ENCODE peak calls at places on chromosome 9, in six cellular contexts. One of them, this sample, is unnamed.

GRCh38 chr9:9924369-9924768 is 688.4 kb downstream of the PTPRD start:
- DNase-seq in fibroblast of lung: peak; percentile 36
- DNase-seq in PC-3: no peak
- DNase-seq in pancreas: no peak
- DNase-seq in left lung: no peak
- DNase-seq in CD8-positive, alpha-beta T cell: no peak
- DNase-seq in this sample: no peak

GRCh38 chr9:76927540-76928240 is 21.8 kb upstream of the PRUNE2 start:
- DNase-seq in pancreas: no peak
- DNase-seq in PC-3: peak; percentile 17
- DNase-seq in left lung: no peak
- DNase-seq in CD8-positive, alpha-beta T cell: no peak
- DNase-seq in fibroblast of lung: no peak
- DNase-seq in this sample: no peak

GRCh38 chr9:125409637-125410521 is 148.3 kb downstream of the GAPVD1 start:
- DNase-seq in fibroblast of lung: no peak
- DNase-seq in PC-3: peak; percentile 36
- DNase-seq in left lung: no peak
- DNase-seq in CD8-positive, alpha-beta T cell: no peak
- DNase-seq in pancreas: no peak
- DNase-seq in this sample: no peak

GRCh38 chr9:80435591-80435990 is 863.8 kb downstream of the TLE4 start:
- DNase-seq in fibroblast of lung: no peak
- DNase-seq in PC-3: no peak
- DNase-seq in left lung: no peak
- DNase-seq in pancreas: no peak
- DNase-seq in CD8-positive, alpha-beta T cell: no peak
- DNase-seq in this sample: no peak

GRCh38 chr9:136368190-136368589 is 4.6 kb upstream of the DNLZ start:
- DNase-seq in pancreas: no peak
- DNase-seq in fibroblast of lung: no peak
- DNase-seq in left lung: no peak
- DNase-seq in PC-3: no peak
- DNase-seq in CD8-positive, alpha-beta T cell: no peak
- DNase-seq in this sample: no peak

GRCh38 chr9:90142580-90142979 is 500.0 kb downstream of the DIRAS2 start:
- DNase-seq in left lung: no peak
- DNase-seq in fibroblast of lung: peak; percentile 53
- DNase-seq in pancreas: no peak
- DNase-seq in PC-3: peak; percentile 52
- DNase-seq in CD8-positive, alpha-beta T cell: peak; percentile 42
- DNase-seq in this sample: no peak

GRCh38 chr9:136352682-136353081 is 10.9 kb downstream of the DNLZ start:
- DNase-seq in PC-3: no peak
- DNase-seq in left lung: no peak
- DNase-seq in CD8-positive, alpha-beta T cell: no peak
- DNase-seq in pancreas: no peak
- DNase-seq in fibroblast of lung: no peak
- DNase-seq in this sample: no peak

GRCh38 chr9:17735859-17736258 is 157.0 kb downstream of the SH3GL2 start:
- DNase-seq in pancreas: no peak
- DNase-seq in left lung: no peak
- DNase-seq in PC-3: no peak
- DNase-seq in CD8-positive, alpha-beta T cell: no peak
- DNase-seq in fibroblast of lung: no peak
- DNase-seq in this sample: no peak

GRCh38 chr9:8627944-8628679 is 828.5 kb upstream of the DMAC1 start:
- DNase-seq in CD8-positive, alpha-beta T cell: no peak
- DNase-seq in PC-3: no peak
- DNase-seq in pancreas: no peak
- DNase-seq in fibroblast of lung: no peak
- DNase-seq in left lung: no peak
- DNase-seq in this sample: no peak

DNA sequence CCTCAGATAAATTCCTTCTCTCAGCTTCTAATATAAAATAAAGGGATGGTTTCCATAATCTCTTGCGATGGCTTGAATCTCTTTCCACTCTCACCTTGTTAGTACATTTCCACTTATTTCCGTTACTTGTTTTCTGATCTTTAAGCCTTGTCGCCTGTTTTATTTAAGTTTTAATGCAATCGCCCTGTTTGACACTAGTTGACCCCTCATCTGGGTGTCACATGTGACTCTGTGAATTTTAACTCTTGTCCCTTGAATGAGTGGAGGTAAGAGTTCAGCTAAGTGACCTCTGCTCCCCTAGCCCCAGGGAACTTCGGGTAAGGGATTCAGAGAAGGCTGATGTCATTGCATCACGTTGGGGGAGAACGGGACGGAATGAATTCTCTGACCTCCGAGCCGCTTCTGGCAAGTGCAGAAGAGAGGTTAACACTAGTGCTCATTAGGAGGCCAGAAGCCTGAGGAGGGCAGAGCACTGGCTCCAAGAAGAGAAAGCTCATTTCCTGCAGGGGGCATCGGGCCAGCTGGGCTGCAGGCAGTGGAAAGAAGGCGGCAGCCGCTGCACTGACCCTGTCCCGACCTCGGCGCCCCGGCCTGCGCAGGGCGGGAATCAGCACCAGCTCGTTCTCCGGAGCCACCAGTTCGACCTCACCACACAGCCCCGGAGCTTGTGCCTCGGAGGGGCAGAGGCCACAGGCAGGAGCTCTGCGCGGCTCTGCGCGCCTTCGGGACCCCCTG is 569 bp downstream of the HINT2 start:
- DNase-seq in PC-3: peak; percentile 30
- DNase-seq in pancreas: peak; percentile 85
- DNase-seq in CD8-positive, alpha-beta T cell: peak; percentile 14
- DNase-seq in left lung: peak; percentile 67
- DNase-seq in fibroblast of lung: peak; percentile 64
- DNase-seq in this sample: peak; percentile 84
- TF ChIP-seq CTCF in PC-3: peak; percentile 33
- TF ChIP-seq CTCF in pancreas: no peak
- TF ChIP-seq CTCF in CD8-positive, alpha-beta T cell: no peak
- TF ChIP-seq CTCF in left lung: no peak
- TF ChIP-seq CTCF in fibroblast of lung: peak; percentile 40
- TF ChIP-seq CTCF in this sample: peak; percentile 7

GRCh38 chr9:137464291-137464999 is 5.3 kb upstream of the NSMF start:
- DNase-seq in left lung: peak; percentile 29
- DNase-seq in fibroblast of lung: no peak
- DNase-seq in PC-3: no peak
- DNase-seq in pancreas: peak; percentile 77
- DNase-seq in CD8-positive, alpha-beta T cell: no peak
- DNase-seq in this sample: peak; percentile 61

GRCh38 chr9:137462396-137463193 is 3.5 kb upstream of the NSMF start:
- DNase-seq in fibroblast of lung: no peak
- DNase-seq in CD8-positive, alpha-beta T cell: no peak
- DNase-seq in pancreas: peak; percentile 77
- DNase-seq in PC-3: no peak
- DNase-seq in left lung: peak; percentile 22
- DNase-seq in this sample: peak; percentile 61

GRCh38 chr9:137461663-137462395 is 2.7 kb upstream of the NSMF start:
- DNase-seq in pancreas: peak; percentile 81
- DNase-seq in left lung: peak; percentile 56
- DNase-seq in CD8-positive, alpha-beta T cell: peak; percentile 82
- DNase-seq in PC-3: no peak
- DNase-seq in fibroblast of lung: peak; percentile 37
- DNase-seq in this sample: no peak

GRCh38 chr9:137463931-137464290 is 4.8 kb upstream of the NSMF start:
- DNase-seq in CD8-positive, alpha-beta T cell: no peak
- DNase-seq in pancreas: peak; percentile 72
- DNase-seq in left lung: peak; percentile 28
- DNase-seq in PC-3: no peak
- DNase-seq in fibroblast of lung: no peak
- DNase-seq in this sample: no peak

DNA sequence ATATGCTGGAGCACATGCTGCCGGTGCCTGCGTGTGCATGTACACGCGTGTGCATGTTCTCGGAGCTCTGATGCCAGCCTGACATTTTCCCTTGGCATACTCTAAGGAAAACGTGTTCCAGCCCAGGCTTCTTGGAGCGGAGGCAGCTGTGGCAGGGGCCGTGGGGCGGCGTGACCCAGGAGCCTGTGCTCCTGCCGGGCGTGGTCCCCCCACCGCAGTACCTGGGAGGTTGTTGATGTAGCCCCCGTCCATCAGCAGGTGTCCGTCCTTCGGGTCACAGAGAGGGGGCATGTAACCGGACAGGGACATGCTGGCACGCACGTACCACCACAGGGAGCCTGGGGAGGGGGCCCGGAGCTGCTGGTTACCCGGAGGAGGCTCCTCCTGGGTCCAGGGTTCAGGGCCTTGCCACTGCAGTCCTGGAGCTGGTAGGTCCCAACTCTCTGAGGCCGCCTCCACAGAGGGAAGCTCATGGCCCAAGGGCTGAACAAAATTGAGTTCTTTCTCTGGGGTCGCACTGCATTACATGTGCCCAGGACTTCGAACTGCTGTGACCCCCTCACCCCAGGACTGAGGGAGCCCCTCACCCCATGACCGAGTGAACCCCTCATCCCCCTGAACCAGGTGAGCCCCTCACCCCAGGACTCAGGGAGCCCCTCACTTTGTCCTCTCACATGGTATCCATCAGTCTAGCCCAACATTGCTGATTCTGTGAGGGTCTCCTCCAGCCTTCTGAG is 4.2 kb upstream of the NSMF start:
- DNase-seq in pancreas: peak; percentile 73
- DNase-seq in left lung: peak; percentile 30
- DNase-seq in CD8-positive, alpha-beta T cell: no peak
- DNase-seq in PC-3: no peak
- DNase-seq in fibroblast of lung: no peak
- DNase-seq in this sample: no peak
- H3K4me3 ChIP-seq in pancreas: no peak overlapping the region
- H3K4me3 ChIP-seq in left lung: no peak overlapping the region
- H3K4me3 ChIP-seq in CD8-positive, alpha-beta T cell: peak overlapping the region; percentile 78
- H3K4me3 ChIP-seq in PC-3: no peak overlapping the region
- H3K4me3 ChIP-seq in fibroblast of lung: no peak overlapping the region
- H3K4me3 ChIP-seq in this sample: no peak overlapping the region

GRCh38 chr9:97847474-97848236 is 5.4 kb upstream of the FOXE1 start:
- DNase-seq in fibroblast of lung: no peak
- DNase-seq in PC-3: no peak
- DNase-seq in CD8-positive, alpha-beta T cell: no peak
- DNase-seq in left lung: no peak
- DNase-seq in pancreas: no peak
- DNase-seq in this sample: no peak
- H3K27me3 ChIP-seq in fibroblast of lung: peaks cover 61% of the 10 kb centered on the region
- H3K27me3 ChIP-seq in PC-3: no peaks in the 10 kb centered on the region
- H3K27me3 ChIP-seq in CD8-positive, alpha-beta T cell: peaks cover 40% of the 10 kb centered on the region
- H3K27me3 ChIP-seq in left lung: peaks cover 81% of the 10 kb centered on the region
- H3K27me3 ChIP-seq in pancreas: peaks cover 20% of the 10 kb centered on the region
- H3K27me3 ChIP-seq in this sample: peaks cover 11% of the 10 kb centered on the region

GRCh38 chr9:97744710-97745708 is 47.9 kb upstream of the XPA start:
- DNase-seq in PC-3: peak; percentile 7
- DNase-seq in CD8-positive, alpha-beta T cell: no peak
- DNase-seq in fibroblast of lung: no peak
- DNase-seq in left lung: no peak
- DNase-seq in pancreas: no peak
- DNase-seq in this sample: no peak

GRCh38 chr9:97741947-97742346 is 44.8 kb upstream of the XPA start:
- DNase-seq in PC-3: no peak
- DNase-seq in CD8-positive, alpha-beta T cell: no peak
- DNase-seq in pancreas: no peak
- DNase-seq in left lung: no peak
- DNase-seq in fibroblast of lung: no peak
- DNase-seq in this sample: no peak

GRCh38 chr9:97742545-97742944 is 45.4 kb upstream of the XPA start:
- DNase-seq in pancreas: no peak
- DNase-seq in fibroblast of lung: no peak
- DNase-seq in PC-3: no peak
- DNase-seq in left lung: no peak
- DNase-seq in CD8-positive, alpha-beta T cell: no peak
- DNase-seq in this sample: no peak

GRCh38 chr9:97737429-97737828 is 40.3 kb upstream of the XPA start:
- DNase-seq in left lung: no peak
- DNase-seq in fibroblast of lung: no peak
- DNase-seq in PC-3: peak; percentile 24
- DNase-seq in pancreas: no peak
- DNase-seq in CD8-positive, alpha-beta T cell: no peak
- DNase-seq in this sample: no peak

DNA sequence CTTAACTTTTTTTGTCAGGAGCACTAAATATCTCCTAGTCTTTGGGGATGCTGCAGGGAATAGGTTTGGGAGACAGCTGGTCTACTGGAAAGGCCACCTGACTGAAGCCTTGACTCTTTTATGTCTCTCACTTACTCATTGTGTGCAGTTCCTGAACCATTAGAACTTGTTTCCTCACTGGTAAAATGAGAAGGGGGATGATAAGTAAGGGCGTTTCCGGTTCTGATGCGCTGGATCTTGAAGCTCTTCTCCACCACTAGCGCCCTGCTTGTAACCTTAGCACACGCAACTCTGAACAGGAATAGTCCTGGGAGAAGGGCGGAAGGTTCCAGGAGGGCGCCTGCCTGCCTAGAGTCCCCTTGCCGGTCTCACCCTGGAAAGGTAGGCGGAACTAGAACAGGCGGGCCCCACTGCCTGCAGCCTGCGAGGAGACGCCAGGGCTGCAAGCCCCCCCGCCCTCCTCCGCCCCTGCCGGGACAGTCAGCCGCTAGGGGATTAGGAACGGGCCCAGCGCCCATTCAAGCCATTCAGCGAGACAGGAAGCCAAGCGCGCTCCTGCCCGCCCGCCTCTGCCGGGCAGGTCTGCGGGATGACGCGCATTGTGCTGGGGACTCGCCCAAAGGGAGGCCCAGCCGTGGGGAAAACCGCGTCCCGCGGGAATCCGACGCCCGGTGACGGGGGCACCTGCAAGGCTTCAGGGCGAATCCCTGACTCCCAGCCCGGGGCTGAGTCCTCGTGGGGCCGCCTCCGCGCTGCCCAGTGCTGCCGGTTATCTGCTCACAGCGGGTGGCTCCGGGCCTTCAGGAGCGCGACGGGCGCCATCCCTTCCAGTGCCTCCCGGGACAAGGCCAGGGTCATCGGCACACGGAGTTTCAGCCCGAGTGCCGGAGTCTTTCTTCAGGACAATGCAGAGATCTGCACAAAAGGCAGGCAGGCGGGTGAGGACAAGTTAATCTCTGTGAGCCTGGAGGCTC is 44.0 kb upstream of the XPA start:
- DNase-seq in left lung: peak; percentile 38
- DNase-seq in pancreas: peak; percentile 85
- DNase-seq in PC-3: no peak
- DNase-seq in fibroblast of lung: peak; percentile 44
- DNase-seq in CD8-positive, alpha-beta T cell: peak; percentile 4
- DNase-seq in this sample: peak; percentile 14
- TF ChIP-seq CTCF in left lung: no peak
- TF ChIP-seq CTCF in pancreas: no peak
- TF ChIP-seq CTCF in PC-3: no peak
- TF ChIP-seq CTCF in fibroblast of lung: no peak
- TF ChIP-seq CTCF in CD8-positive, alpha-beta T cell: no peak
- TF ChIP-seq CTCF in this sample: peak; percentile 14